ENCODE peak calls at places on chromosomes 7 and 10, in six cellular contexts. L is uterus, Q is HCT116, I is IMR-90, M is stomach, S is heart left ventricle. X is an unnamed sample. For H3K27me3, the result is how much of the 10 kb centered on the place peaks cover.

GRCh38 chr7:81743665-81744064 is 26.2 kb downstream of the HGF start:
- DNase-seq in L (no peak), Q (no peak), I (no peak), M (no peak), S (no peak), X (no peak)

GRCh38 chr10:78524941-78525340 is 491.3 kb downstream of the RPS24 start:
- DNase-seq in L (no peak), Q (no peak), I (no peak), M (no peak), S (no peak), X (no peak)

GRCh38 chr10:93333278-93333978 is 148.7 kb downstream of the MYOF start:
- DNase-seq in L (no peak), Q (no peak), I (no peak), M (no peak), S (no peak), X (no peak)

GRCh38 chr7:46383605-46384004 is 462.5 kb upstream of the IGFBP3 start:
- DNase-seq in L (no peak), Q (no peak), I (peak), M (no peak), S (no peak), X (no peak)

GRCh38 chr7:15358112-15358511 is 203.7 kb downstream of the AGMO start:
- DNase-seq in L (no peak), Q (no peak), I (no peak), M (no peak), S (no peak), X (no peak)

GRCh38 chr7:30164567-30164966 is 29.8 kb downstream of the MTURN start:
- DNase-seq in L (no peak), Q (peak), I (peak), M (no peak), S (no peak), X (no peak)

GRCh38 chr10:21144047-21144446 is 246.9 kb upstream of the NEBL start:
- DNase-seq in L (no peak), Q (no peak), I (no peak), M (no peak), S (no peak), X (no peak)

GRCh38 chr7:13603661-13604060 is 385.8 kb downstream of the ETV1 start:
- DNase-seq in L (no peak), Q (no peak), I (peak), M (no peak), S (no peak), X (no peak)

GRCh38 chr7:56033671-56034432 is 17.4 kb downstream of the PSPH start:
- DNase-seq in L (peak), Q (peak), I (peak), M (peak), S (peak), X (peak)

GRCh38 chr10:47027812-47028260 is 116.6 kb downstream of the PTPN20 start:
- DNase-seq in L (no peak), Q (no peak), I (no peak), M (peak), S (no peak), X (peak)

GRCh38 chr10:126924180-126924914 is 19.1 kb downstream of the DOCK1 start:
- DNase-seq in L (no peak), Q (no peak), I (no peak), M (no peak), S (no peak), X (no peak)

GRCh38 chr7:136150311-136150710 is 173.2 kb upstream of the MTPN start:
- DNase-seq in L (no peak), Q (no peak), I (no peak), M (no peak), S (no peak), X (no peak)

GRCh38 chr7:130008941-130009847 is 42.0 kb downstream of the ZC3HC1 start:
- DNase-seq in L (no peak), Q (peak), I (peak), M (peak), S (no peak), X (peak)

GRCh38 chr10:18279202-18279601 is 139.0 kb downstream of the CACNB2 start:
- DNase-seq in L (no peak), Q (no peak), I (peak), M (no peak), S (no peak), X (no peak)

GRCh38 chr10:75911426-75911825 is 480.0 kb downstream of the LRMDA start:
- DNase-seq in L (no peak), Q (no peak), I (no peak), M (no peak), S (no peak), X (no peak)

GRCh38 chr7:128876586-128876977 is 13.9 kb downstream of the ATP6V1F start:
- DNase-seq in L (no peak), Q (no peak), I (no peak), M (no peak), S (no peak), X (peak)

GRCh38 chr10:132443998-132444876 is 47.2 kb downstream of the PWWP2B start:
- DNase-seq in L (no peak), Q (no peak), I (no peak), M (no peak), S (no peak), X (peak)

GRCh38 chr10:112765717-112766235 is 184.3 kb upstream of the TCF7L2 start:
- DNase-seq in L (no peak), Q (no peak), I (no peak), M (no peak), S (no peak), X (no peak)

GRCh38 chr10:52979295-52980025 is 206.9 kb upstream of the MBL2 start:
- DNase-seq in L (no peak), Q (no peak), I (no peak), M (no peak), S (no peak), X (no peak)
- H3K4me3 ChIP-seq in L (no peak), Q (no peak), I (no peak), M (no peak), S (no peak), X (no peak)

GRCh38 chr7:141700848-141701371 is 1.1 kb downstream of the DENND11 start:
- DNase-seq in L (no peak), Q (no peak), I (no peak), M (no peak), S (no peak), X (peak)
- H3K27me3 ChIP-seq in L (under half), Q (under half), I (under half), M (under half), S (under half), X (under half)

GRCh38 chr10:63466168-63466935 is 575 bp upstream of the JMJD1C start:
- DNase-seq in L (no peak), Q (peak), I (peak), M (peak), S (peak), X (peak)

GRCh38 chr10:63462442-63462841 is 3.3 kb downstream of the JMJD1C start:
- DNase-seq in L (no peak), Q (no peak), I (no peak), M (no peak), S (no peak), X (no peak)

GRCh38 chr10:63467833-63468232 is 2.1 kb upstream of the JMJD1C start:
- DNase-seq in L (no peak), Q (no peak), I (peak), M (no peak), S (no peak), X (no peak)

GRCh38 chr10:63464402-63465292 is 1.1 kb downstream of the JMJD1C start:
- DNase-seq in L (no peak), Q (no peak), I (peak), M (no peak), S (no peak), X (no peak)

DNA sequence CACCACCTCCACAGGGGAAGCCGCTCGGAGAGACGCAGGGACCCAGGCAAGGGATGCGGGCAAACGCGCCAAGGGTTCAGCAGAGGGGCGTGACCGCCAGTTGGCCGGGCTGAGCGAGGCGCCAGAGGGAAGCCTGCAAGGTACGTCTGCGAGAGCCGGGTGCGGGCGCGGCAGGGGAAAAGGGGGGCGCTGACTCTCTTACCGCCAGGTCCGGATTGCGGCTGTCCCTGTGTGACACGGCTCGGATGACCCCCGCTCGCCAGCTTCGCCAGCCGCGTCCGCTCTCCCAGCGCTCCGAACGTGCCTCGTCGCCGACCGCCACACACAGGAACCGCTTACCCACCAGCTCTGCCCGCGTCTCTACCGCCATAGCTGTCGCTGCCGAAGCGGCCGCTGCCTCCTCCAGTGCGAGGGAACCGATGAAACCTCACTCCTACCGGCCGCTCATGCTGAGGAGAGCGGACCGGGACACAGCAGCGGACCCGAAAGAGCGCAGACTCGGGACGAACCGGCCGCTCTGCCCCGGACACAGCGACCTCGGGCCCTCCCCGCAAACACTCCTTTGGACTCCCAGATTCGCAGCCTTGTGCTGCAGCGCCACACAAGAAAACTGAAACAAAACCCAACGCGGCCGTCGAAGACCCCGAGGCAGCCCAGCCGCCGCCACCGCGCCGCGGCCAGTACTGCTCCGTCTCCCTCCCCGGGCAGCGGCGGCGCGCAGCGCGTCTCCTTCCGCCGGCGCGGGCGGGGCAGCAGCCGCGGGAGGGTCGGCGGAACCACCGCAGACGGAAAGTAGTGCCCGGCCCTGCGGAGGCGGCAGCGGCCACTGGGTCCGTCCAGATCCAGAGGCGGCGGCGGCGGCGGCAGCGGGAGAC is at the start of gene JMJD1C:
- DNase-seq in L (peak), Q (peak), I (peak), M (peak), S (peak), X (peak)
- TF ChIP-seq POLR2A in L (peak), Q (peak), I (peak), M (no peak), S (peak), X (peak)

GRCh38 chr7:36182854-36183604 is 30.0 kb downstream of the EEPD1 start:
- DNase-seq in L (no peak), Q (no peak), I (no peak), M (no peak), S (no peak), X (no peak)
- H3K4me3 ChIP-seq in L (no peak), Q (no peak), I (no peak), M (no peak), S (no peak), X (no peak)

GRCh38 chr7:142685877-142686508 is 63.3 kb upstream of the PRSS1 start:
- DNase-seq in L (no peak), Q (no peak), I (no peak), M (no peak), S (no peak), X (no peak)
- H3K27me3 ChIP-seq in L (under half), Q (under half), I (under half), M (under half), S (under half), X (under half)

X was measured in spleen.